ENCODE peak calls at places on chromosome 22, in nine cellular contexts. B, W, J, F, Z, A, P, Y and G are unnamed samples.

GRCh38 chr22:33823552-33823951 is 96.7 kb downstream of the LARGE1 start:
- DNase-seq in P (no peak), A (no peak), W (no peak), B (no peak), Y (no peak), J (no peak), Z (no peak), F (no peak), G (no peak)

GRCh38 chr22:19605508-19606331 is 81.5 kb upstream of the CLDN5 start:
- DNase-seq in Z (no peak), A (no peak), P (no peak), J (no peak), W (no peak), B (no peak), Y (no peak), F (no peak), G (no peak)

GRCh38 chr22:32024791-32025190 is 18.3 kb upstream of the SLC5A1 start:
- DNase-seq in J (no peak), W (no peak), A (no peak), B (no peak), F (no peak), P (no peak), Y (no peak), Z (no peak), G (no peak)

GRCh38 chr22:49930596-49931412 is 12.4 kb downstream of the CRELD2 start:
- DNase-seq in Z (peak), W (peak), J (no peak), F (peak), A (no peak), P (peak), B (peak), Y (peak), G (peak)

GRCh38 chr22:20571078-20571503 is 63.7 kb downstream of the MED15 start:
- DNase-seq in B (no peak), J (no peak), A (no peak), Z (no peak), P (no peak), Y (no peak), F (no peak), W (no peak), G (no peak)

GRCh38 chr22:45784357-45785277 is 113.0 kb downstream of the ATXN10 start:
- DNase-seq in F (no peak), W (no peak), P (no peak), A (no peak), Z (no peak), J (no peak), B (no peak), Y (no peak), G (no peak)

GRCh38 chr22:35728639-35729308 is 11.1 kb downstream of the APOL5 start:
- DNase-seq in F (no peak), B (peak), W (no peak), Y (no peak), A (peak), Z (peak), J (no peak), P (no peak), G (no peak)

GRCh38 chr22:49687786-49688515 is 139.7 kb downstream of the BRD1 start:
- DNase-seq in F (no peak), A (no peak), P (no peak), Y (no peak), W (no peak), Z (no peak), B (no peak), J (no peak), G (no peak)

GRCh38 chr22:20868225-20868944 is 9.6 kb downstream of the SNAP29 start:
- DNase-seq in P (no peak), Y (no peak), F (no peak), J (no peak), B (no peak), A (no peak), Z (no peak), W (no peak), G (no peak)

GRCh38 chr22:28937206-28938025 is 54.0 kb downstream of the ZNRF3 start:
- DNase-seq in Z (no peak), W (no peak), P (no peak), A (no peak), J (no peak), F (no peak), Y (no peak), B (no peak), G (no peak)

GRCh38 chr22:35325209-35325608 is 25.5 kb downstream of the TOM1 start:
- DNase-seq in F (no peak), Y (no peak), B (no peak), P (no peak), A (no peak), W (no peak), Z (no peak), J (no peak), G (no peak)

GRCh38 chr22:50699754-50700386 is 27.2 kb downstream of the SHANK3 start:
- DNase-seq in A (no peak), P (no peak), B (no peak), J (no peak), Y (no peak), Z (no peak), F (no peak), W (no peak), G (peak)

GRCh38 chr22:33464698-33465097 is 406.5 kb upstream of the SYN3 start:
- DNase-seq in P (no peak), W (no peak), Z (no peak), F (no peak), Y (no peak), B (no peak), J (no peak), A (no peak), G (no peak)

GRCh38 chr22:20956258-20957117 is 10.6 kb upstream of the AIFM3 start:
- DNase-seq in A (no peak), W (no peak), B (no peak), F (no peak), J (no peak), Y (no peak), Z (no peak), P (no peak), G (no peak)

GRCh38 chr22:46777609-46777970 is 15.1 kb downstream of the TBC1D22A start:
- DNase-seq in A (no peak), B (no peak), Y (no peak), P (peak), Z (peak), W (peak), J (no peak), F (no peak), G (peak)

GRCh38 chr22:50199836-50200332 is 927 bp upstream of the SELENOO start:
- DNase-seq in A (no peak), B (no peak), Z (no peak), P (no peak), F (peak), Y (no peak), J (no peak), W (peak), G (no peak)

GRCh38 chr22:46993626-46994025 is 231.2 kb downstream of the TBC1D22A start:
- DNase-seq in A (no peak), P (no peak), W (no peak), F (no peak), B (no peak), J (no peak), Z (no peak), Y (no peak), G (no peak)

GRCh38 chr22:27220349-27220748 is 563.0 kb downstream of the MIAT start:
- DNase-seq in Z (no peak), W (no peak), P (no peak), J (no peak), A (no peak), F (no peak), B (no peak), Y (peak), G (no peak)

GRCh38 chr22:46846832-46847355 is 84.4 kb downstream of the TBC1D22A start:
- DNase-seq in F (no peak), A (no peak), Z (no peak), W (no peak), J (no peak), Y (no peak), B (no peak), P (no peak), G (no peak)

GRCh38 chr22:43406186-43406790 is 5.5 kb upstream of the MPPED1 start:
- DNase-seq in Z (no peak), J (no peak), Y (no peak), P (no peak), B (no peak), W (no peak), F (no peak), A (no peak), G (no peak)

GRCh38 chr22:26763633-26764295 is 106.4 kb downstream of the MIAT start:
- DNase-seq in W (no peak), F (no peak), Y (peak), Z (no peak), A (peak), B (peak), P (no peak), J (peak), G (no peak)

GRCh38 chr22:46119729-46120419 is 30.5 kb upstream of the PPARA start:
- DNase-seq in J (peak), P (no peak), Y (no peak), F (no peak), W (no peak), Z (no peak), A (no peak), B (no peak), G (no peak)

GRCh38 chr22:47713880-47714452 is 951.5 kb downstream of the TBC1D22A start:
- DNase-seq in Z (no peak), F (no peak), J (no peak), A (no peak), Y (no peak), W (no peak), B (no peak), P (no peak), G (no peak)

GRCh38 chr22:25404556-25404922 is 159.9 kb upstream of the GRK3 start:
- DNase-seq in W (peak), P (no peak), B (no peak), Y (no peak), J (no peak), Z (peak), A (no peak), F (no peak), G (no peak)

GRCh38 chr22:22748297-22748743 is 103.9 kb downstream of the GGTLC2 start:
- DNase-seq in J (no peak), W (peak), Z (peak), F (peak), A (no peak), Y (peak), B (no peak), P (peak), G (no peak)

GRCh38 chr22:17198188-17199130 is 20.8 kb downstream of the ADA2 start:
- DNase-seq in P (no peak), W (no peak), Y (no peak), F (no peak), Z (no peak), A (no peak), B (peak), J (peak), G (no peak)

GRCh38 chr22:19431641-19432091 is at the start of gene HIRA:
- DNase-seq in P (peak), B (peak), F (peak), J (peak), A (peak), W (peak), Z (peak), Y (no peak), G (peak)

GRCh38 chr22:26330971-26331625 is 98.0 kb upstream of the ASPHD2 start:
- DNase-seq in P (peak), A (peak), Y (no peak), B (peak), J (no peak), Z (peak), F (peak), W (peak), G (no peak)

GRCh38 chr22:37009490-37009889 is 9.8 kb downstream of the TST start:
- DNase-seq in Z (no peak), F (no peak), J (no peak), P (no peak), A (no peak), Y (no peak), W (no peak), B (no peak), G (no peak)